ENCODE peak calls at places on chromosomes 6 and 20, in seven cellular contexts. W is A549, Z is foreskin keratinocyte, D is fibroblast of lung, X is BJ, B is upper lobe of left lung, L is endodermal cell. S is an unnamed sample.

GRCh38 chr6:137866200-137866913 is 702 bp upstream of the TNFAIP3 start:
- DNase-seq in D (peak), W (no peak), L (no peak), B (no peak), Z (no peak), X (no peak), S (no peak)

GRCh38 chr6:139135578-139136545 is 982 bp downstream of the HECA start:
- DNase-seq in X (no peak), W (peak), B (peak), Z (no peak), D (peak), L (peak), S (peak)

GRCh38 chr6:9484091-9484490 is 930.8 kb downstream of the TFAP2A start:
- DNase-seq in D (peak), W (no peak), X (no peak), L (no peak), Z (no peak), B (no peak), S (no peak)

GRCh38 chr6:154154389-154154967 is 115.4 kb downstream of the OPRM1 start:
- DNase-seq in Z (no peak), B (no peak), L (peak), D (peak), X (no peak), W (no peak), S (peak)

GRCh38 chr6:26021350-26022165 is 59.0 kb downstream of the TRIM38 start:
- DNase-seq in B (peak), X (peak), L (peak), W (peak), Z (peak), D (peak), S (peak)

GRCh38 chr6:11272491-11273192 is 40.2 kb upstream of the NEDD9 start:
- DNase-seq in B (no peak), X (no peak), D (no peak), L (no peak), W (peak), Z (no peak), S (no peak)

GRCh38 chr6:87637106-87637505 is 47.2 kb downstream of the ORC3 start:
- DNase-seq in X (no peak), B (no peak), L (no peak), Z (no peak), D (no peak), W (no peak), S (no peak)

GRCh38 chr6:124742971-124743370 is 219.3 kb upstream of the RNF217 start:
- DNase-seq in X (no peak), B (no peak), L (no peak), D (peak), Z (peak), W (no peak), S (no peak)

GRCh38 chr6:43806758-43807227 is 36.8 kb downstream of the VEGFA start:
- DNase-seq in B (no peak), X (no peak), Z (no peak), L (no peak), W (no peak), D (no peak), S (no peak)

GRCh38 chr20:51067792-51068191 is 44.9 kb upstream of the KCNG1 start:
- DNase-seq in D (no peak), W (no peak), L (peak), X (no peak), Z (no peak), B (no peak), S (peak)

GRCh38 chr6:37323568-37323967 is 30.2 kb upstream of the RNF8 start:
- DNase-seq in L (peak), B (no peak), D (peak), X (no peak), W (no peak), Z (no peak), S (no peak)

GRCh38 chr6:111481836-111482235 is 1.2 kb downstream of the REV3L start:
- DNase-seq in Z (no peak), X (no peak), L (no peak), D (peak), B (no peak), W (no peak), S (no peak)

GRCh38 chr6:100177956-100178355 is 183.9 kb upstream of the MCHR2 start:
- DNase-seq in X (no peak), D (peak), L (no peak), W (no peak), Z (no peak), B (no peak), S (no peak)

GRCh38 chr6:95795927-95796326 is 218.6 kb downstream of the MANEA start:
- DNase-seq in L (no peak), Z (no peak), B (no peak), D (no peak), X (no peak), W (no peak), S (no peak)

GRCh38 chr6:113998811-113999210 is 27.9 kb upstream of the HDAC2 start:
- DNase-seq in D (no peak), B (no peak), W (no peak), L (no peak), X (no peak), Z (no peak), S (no peak)

GRCh38 chr20:23125625-23126191 is 39.6 kb upstream of the CD93 start:
- DNase-seq in W (no peak), L (no peak), Z (no peak), D (peak), B (no peak), X (no peak), S (no peak)

GRCh38 chr6:107132330-107132954 is 17.1 kb upstream of the BEND3 start:
- DNase-seq in L (peak), X (no peak), B (no peak), D (peak), Z (no peak), W (no peak), S (peak)

GRCh38 chr6:2916354-2916925 is 13.3 kb upstream of the SERPINB9 start:
- DNase-seq in L (peak), D (no peak), X (no peak), W (no peak), B (no peak), Z (no peak), S (no peak)

GRCh38 chr6:15709665-15710269 is 46.9 kb upstream of the DTNBP1 start:
- DNase-seq in X (no peak), B (no peak), D (no peak), Z (no peak), L (no peak), W (no peak), S (no peak)

GRCh38 chr20:12455152-12455551 is 537.5 kb downstream of the BTBD3 start:
- DNase-seq in Z (no peak), X (no peak), B (no peak), D (no peak), W (no peak), L (no peak), S (no peak)

GRCh38 chr6:12403201-12403826 is 113.2 kb downstream of the EDN1 start:
- DNase-seq in X (no peak), W (peak), D (peak), Z (peak), L (no peak), B (no peak), S (no peak)

GRCh38 chr6:100504786-100505737 is 40.3 kb upstream of the SIM1 start:
- DNase-seq in B (no peak), D (peak), Z (peak), W (no peak), X (peak), L (peak), S (peak)

DNA sequence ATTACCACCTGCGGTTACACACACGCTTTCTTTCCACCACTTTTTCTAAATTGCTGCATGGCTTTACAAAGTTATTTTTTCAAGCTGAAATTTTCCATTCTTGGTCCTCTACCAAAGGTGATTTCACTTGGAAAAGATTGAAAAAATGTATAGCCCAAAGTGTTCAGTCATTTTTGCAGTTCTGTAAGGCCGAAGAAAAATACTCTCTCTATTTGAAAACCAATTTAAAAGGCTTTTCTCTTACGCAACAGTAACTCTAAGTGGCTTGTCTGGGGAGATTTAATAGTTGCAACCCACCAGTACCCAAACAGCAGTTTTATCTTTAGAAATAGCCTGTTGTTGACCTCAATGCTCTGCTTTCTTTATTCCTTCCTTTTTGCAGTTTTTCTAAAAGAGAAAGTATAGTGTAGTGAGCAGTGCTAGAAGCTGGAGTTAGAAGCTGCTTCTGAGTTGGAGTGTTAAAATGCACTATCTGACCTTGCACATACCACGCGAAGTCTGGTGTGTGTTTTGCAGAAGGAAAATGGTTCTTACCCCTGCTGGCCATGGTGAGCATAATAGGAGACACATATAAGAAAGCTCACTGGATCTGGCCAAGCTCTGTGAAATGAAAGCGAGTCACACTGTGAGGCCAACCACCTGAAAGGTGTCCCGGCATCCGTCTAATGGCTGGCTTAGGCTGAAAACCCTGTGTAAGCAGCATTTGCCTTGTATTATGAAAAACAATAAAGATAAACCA is 271.6 kb upstream of the PRND start:
- DNase-seq in W (peak), Z (no peak), D (peak), X (peak), L (no peak), B (no peak), S (no peak)
- TF ChIP-seq CTCF in W (no peak), Z (peak), D (peak), X (peak), L (peak), B (no peak), S (no peak)

DNA sequence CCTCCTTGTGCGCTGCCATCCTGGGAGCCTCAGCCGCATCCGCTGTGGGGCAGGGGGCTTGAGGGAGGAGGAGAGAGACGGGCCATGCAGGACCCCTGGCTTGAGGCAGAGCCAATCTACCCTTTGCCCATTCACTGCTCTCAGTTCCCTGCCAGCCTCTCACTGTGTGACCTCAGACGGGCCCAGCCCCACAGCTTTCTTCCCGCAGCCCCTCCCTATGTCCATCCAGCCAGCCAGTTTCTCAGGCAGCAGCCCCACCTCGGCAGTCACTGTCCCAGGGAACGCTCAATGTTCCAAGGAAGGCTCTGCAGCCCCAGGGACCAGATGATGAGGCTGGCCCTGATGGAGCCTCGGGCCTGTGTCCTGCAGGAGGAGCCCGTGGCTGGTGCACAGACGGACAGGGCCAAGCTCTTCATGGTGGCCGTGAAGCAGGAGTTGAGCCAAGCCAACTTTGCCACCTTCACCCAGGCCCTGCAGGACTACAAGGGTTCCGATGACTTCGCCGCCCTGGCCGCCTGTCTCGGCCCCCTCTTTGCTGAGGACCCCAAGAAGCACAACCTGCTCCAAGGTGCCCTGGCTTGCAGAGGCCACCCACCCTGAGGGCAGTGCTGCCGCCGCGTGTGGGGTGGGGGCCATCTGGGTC is 3.9 kb upstream of the TNFRSF6B start:
- DNase-seq in L (no peak), Z (no peak), W (no peak), X (no peak), D (peak), B (peak), S (peak)
- TF ChIP-seq CTCF in L (no peak), Z (no peak), W (no peak), X (peak), D (peak), B (no peak), S (no peak)

DNA sequence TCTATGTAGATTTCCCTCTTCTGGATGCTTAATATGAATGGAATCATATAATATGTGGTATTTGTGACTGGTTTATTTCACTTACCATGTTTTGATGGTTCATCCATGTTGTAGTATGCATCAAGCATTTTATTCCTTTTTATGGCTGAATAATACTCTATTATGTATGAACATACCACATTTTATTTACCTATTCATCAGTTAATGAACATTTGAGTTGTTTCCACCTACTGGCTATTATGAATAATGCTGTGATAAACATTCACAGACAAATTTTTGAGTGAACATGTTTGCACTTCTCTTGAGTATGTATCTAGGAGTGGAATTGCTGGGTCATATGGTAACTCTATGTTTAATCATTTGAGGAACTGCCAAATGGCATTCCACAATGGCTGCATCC is 14.9 kb upstream of the ZNF451 start:
- DNase-seq in X (no peak), W (no peak), B (no peak), Z (peak), L (no peak), D (no peak), S (no peak)
- TF ChIP-seq CTCF in X (no peak), W (no peak), B (no peak), Z (peak), L (no peak), D (no peak), S (no peak)

GRCh38 chr20:24370911-24371695 is 98.3 kb upstream of the SYNDIG1 start:
- DNase-seq in X (no peak), B (no peak), W (no peak), L (no peak), D (no peak), Z (no peak), S (no peak)
- TF ChIP-seq CTCF in X (no peak), B (no peak), W (no peak), L (no peak), D (no peak), Z (no peak), S (no peak)

DNA sequence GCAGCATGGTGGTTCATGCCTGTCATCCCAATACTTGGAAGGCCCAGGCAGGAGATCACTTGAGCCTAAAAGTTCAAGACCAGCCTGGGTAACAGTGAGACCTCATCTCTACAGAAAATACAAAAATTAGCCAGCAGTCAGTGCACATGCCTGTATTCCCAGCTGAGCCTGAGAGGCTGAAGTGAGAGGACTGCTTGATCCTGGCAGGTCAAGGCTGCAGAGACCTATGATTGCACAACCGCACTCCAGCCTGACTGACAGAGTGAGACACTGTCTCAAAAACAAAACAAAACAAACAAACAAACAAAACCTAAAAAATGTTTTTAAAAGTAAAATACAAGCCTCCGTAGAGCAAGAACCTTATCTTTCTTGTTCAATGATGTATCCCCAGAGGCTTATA is 6.0 kb downstream of the CEP85L start:
- DNase-seq in D (no peak), W (no peak), B (no peak), Z (no peak), X (no peak), L (no peak), S (no peak)
- TF ChIP-seq CTCF in D (no peak), W (no peak), B (no peak), Z (no peak), X (no peak), L (no peak), S (no peak)

GRCh38 chr6:89972024-89972381 is 77.7 kb downstream of the GJA10 start:
- DNase-seq in B (peak), Z (no peak), X (no peak), L (no peak), W (no peak), D (no peak), S (no peak)

GRCh38 chr6:89970609-89971337 is 76.5 kb downstream of the GJA10 start:
- DNase-seq in L (peak), Z (no peak), X (no peak), B (no peak), W (peak), D (peak), S (peak)

GRCh38 chr6:89966913-89967312 is 72.6 kb downstream of the GJA10 start:
- DNase-seq in D (no peak), X (no peak), L (no peak), Z (no peak), W (no peak), B (no peak), S (no peak)

GRCh38 chr6:89966250-89966588 is 72.0 kb downstream of the GJA10 start:
- DNase-seq in D (peak), X (no peak), B (no peak), Z (no peak), W (no peak), L (no peak), S (no peak)

GRCh38 chr6:89970072-89970471 is 75.8 kb downstream of the GJA10 start:
- DNase-seq in L (no peak), B (peak), Z (no peak), X (no peak), W (no peak), D (no peak), S (no peak)
- TF ChIP-seq CTCF in L (no peak), B (no peak), Z (peak), X (no peak), W (no peak), D (no peak), S (no peak)

DNA sequence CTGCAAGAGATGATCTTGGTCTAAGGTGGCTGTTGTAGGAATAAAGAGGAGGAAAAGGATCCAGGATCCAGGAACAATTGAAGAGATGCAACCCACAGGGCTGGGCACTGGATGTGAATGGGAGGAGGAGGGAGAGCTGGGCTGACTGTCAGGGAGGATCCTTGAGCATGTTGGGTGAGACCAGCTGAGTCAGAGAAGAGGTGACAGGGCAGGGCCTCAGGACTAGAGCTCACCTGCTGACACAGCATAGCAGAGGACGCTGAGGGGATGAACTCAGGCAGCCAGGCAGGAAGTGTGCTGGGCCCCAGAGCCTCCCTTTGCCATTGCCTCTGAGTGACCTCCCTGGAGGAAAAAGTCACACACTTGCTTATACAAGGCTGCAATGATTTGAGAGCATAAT is 72.3 kb downstream of the ZNF133 start:
- DNase-seq in D (no peak), Z (peak), W (no peak), L (peak), X (no peak), B (no peak), S (no peak)
- TF ChIP-seq CTCF in D (no peak), Z (no peak), W (no peak), L (no peak), X (no peak), B (no peak), S (no peak)

DNA sequence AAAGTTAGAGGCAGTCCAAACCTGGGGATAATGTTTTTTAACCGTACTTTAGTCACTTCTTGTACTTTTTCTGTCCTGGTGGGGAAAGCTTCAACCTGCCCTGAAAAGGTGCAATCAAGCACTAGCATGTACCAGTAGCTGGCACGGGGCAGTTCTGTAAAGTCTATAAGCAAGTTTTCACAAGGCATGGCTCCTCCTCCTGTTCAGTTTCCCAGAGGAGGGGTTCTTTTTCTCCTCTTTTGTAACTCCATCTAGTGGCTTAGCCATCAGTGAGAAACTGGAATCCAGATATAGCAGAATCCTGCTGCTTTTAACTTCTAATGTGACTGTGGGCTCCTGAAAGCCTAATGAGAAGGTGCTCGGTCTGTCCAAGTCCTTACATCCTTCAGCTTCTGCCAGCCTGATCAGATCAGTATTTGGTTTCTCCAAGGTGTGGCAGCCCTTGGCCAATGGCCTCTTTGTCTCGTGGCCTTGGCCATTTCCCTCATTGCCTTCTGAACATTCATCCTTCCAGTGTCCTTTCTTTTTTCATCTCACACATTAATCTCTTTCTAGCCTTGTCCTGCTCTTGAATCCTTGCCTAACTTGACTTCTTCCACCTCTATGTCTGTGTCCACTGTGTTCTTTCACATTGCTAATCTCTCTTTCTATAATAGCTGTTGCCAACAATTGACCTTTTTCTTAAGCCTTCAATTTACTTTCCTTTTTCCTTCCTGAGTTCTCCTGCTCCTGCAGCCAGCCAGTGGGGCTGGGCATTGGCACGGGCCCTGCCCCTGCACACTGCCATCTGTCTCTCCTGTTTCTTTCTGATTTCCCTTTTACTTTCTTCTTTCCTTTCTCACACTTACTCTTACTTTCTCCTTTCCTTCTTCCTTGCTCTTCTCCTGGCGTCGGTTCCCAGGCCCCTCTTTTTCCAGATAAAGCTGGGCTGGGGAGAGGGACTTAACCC is 222.0 kb upstream of the SYNCRIP start:
- DNase-seq in X (no peak), W (no peak), D (peak), L (no peak), Z (peak), B (peak), S (peak)
- TF ChIP-seq CTCF in X (peak), W (no peak), D (peak), L (no peak), Z (peak), B (no peak), S (no peak)

GRCh38 chr20:36548006-36548315 is 6.6 kb downstream of the MYL9 start:
- DNase-seq in W (no peak), Z (no peak), B (no peak), X (no peak), D (no peak), L (peak), S (no peak)
- TF ChIP-seq CTCF in W (no peak), Z (peak), B (no peak), X (peak), D (no peak), L (peak), S (no peak)

S was measured in Calu3.